ENCODE peak calls at places on chromosome 5, in five cellular contexts. C is HCT116, V is GM12878, Y is HepG2, Q is SK-N-SH. R is an unnamed sample.
A peak's percentile ranks its signal among the peaks of the same experiment; 100 is the strongest.

GRCh38 chr5:132027027-132027426 is 15.6 kb upstream of the ACSL6 start:
- DNase-seq in C (no peak), V (no peak), Y (no peak), Q (no peak), R (no peak)

GRCh38 chr5:100634937-100635336 is 99.8 kb downstream of the FAM174A start:
- DNase-seq in C (no peak), V (no peak), Y (no peak), Q (no peak), R (no peak)

GRCh38 chr5:173078878-173079277 is 22.7 kb downstream of the CREBRF start:
- DNase-seq in C (no peak), V (no peak), Y (no peak), Q (no peak), R (no peak)

GRCh38 chr5:169107316-169107715 is 193.6 kb downstream of the SLIT3 start:
- DNase-seq in C (no peak), V (no peak), Y (no peak), Q (no peak), R (no peak)

GRCh38 chr5:439636-440035 is 3.3 kb upstream of the EXOC3 start:
- DNase-seq in C (no peak), V (no peak), Y (no peak), Q (no peak), R (no peak)

GRCh38 chr5:180291943-180292831 is at the start of gene MAPK9:
- DNase-seq in C (peak; percentile 43), V (no peak), Y (peak; percentile 62), Q (peak; percentile 97), R (peak; percentile 65)

GRCh38 chr5:114010362-114010761 is 351.5 kb upstream of the KCNN2 start:
- DNase-seq in C (no peak), V (no peak), Y (no peak), Q (no peak), R (no peak)

GRCh38 chr5:88674262-88675158 is 208.5 kb downstream of the MEF2C start:
- DNase-seq in C (no peak), V (no peak), Y (no peak), Q (no peak), R (no peak)

GRCh38 chr5:157273131-157273556 is 7.2 kb downstream of the CYFIP2 start:
- DNase-seq in C (no peak), V (peak; percentile 61), Y (no peak), Q (no peak), R (no peak)

GRCh38 chr5:3217114-3217513 is 378.5 kb upstream of the IRX1 start:
- DNase-seq in C (no peak), V (no peak), Y (no peak), Q (no peak), R (no peak)
- H2AFZ ChIP-seq in C (no peak overlapping the region), V (no peak overlapping the region), Y (no peak overlapping the region), Q (no peak overlapping the region), R (no peak overlapping the region)

GRCh38 chr5:159943331-159943730 is 27.0 kb downstream of the ADRA1B start:
- DNase-seq in C (no peak), V (no peak), Y (no peak), Q (no peak), R (no peak)

GRCh38 chr5:159947708-159948358 is 31.6 kb downstream of the ADRA1B start:
- DNase-seq in C (no peak), V (no peak), Y (no peak), Q (no peak), R (no peak)

GRCh38 chr5:159945359-159945758 is 29.1 kb downstream of the ADRA1B start:
- DNase-seq in C (no peak), V (no peak), Y (no peak), Q (no peak), R (no peak)
- H3K27me3 ChIP-seq in C (no peaks in the 10 kb centered on the region), V (no peaks in the 10 kb centered on the region), Y (no peaks in the 10 kb centered on the region), Q (no peaks in the 10 kb centered on the region), R (no peaks in the 10 kb centered on the region)

DNA sequence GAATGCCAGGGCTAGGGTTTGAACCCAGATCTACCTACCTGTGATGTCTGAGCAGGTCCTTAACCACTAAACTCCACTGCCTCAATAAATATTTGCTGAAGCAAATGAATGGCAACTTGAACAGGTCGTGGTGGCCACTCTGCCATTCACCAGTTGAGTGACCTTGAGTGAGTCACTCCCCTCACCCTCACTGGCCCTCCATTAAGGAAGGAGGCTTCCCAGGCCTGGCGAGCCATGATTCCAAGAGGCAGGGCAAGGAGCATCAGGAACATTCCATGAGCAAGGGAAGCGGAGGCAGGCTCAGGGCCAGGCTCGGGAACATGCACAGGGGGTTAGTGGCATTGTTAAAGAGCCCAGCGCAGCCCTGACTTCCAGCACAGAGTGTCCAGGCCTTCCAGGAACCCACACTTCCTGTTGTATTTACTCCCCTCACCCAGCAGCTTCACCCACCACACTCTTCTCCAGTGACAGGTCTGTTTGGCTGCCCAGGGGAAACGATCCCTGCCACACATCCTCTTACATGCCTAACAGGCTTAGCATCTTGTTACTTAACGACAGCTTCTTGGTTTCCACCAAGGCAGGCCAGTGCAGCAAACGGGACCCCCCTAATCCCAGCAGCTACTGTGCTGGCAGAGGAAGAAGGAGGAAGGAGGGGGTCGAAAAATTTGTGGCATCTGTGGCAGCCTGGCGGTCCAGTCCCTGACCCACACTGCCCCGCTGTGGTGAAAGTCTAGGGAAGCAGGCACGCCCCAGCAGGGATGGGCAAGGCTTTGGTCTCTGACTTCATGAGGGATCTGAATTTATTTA is 43.7 kb upstream of the TTC1 start:
- DNase-seq in C (peak; percentile 33), V (no peak), Y (peak; percentile 20), Q (peak; percentile 69), R (peak; percentile 37)
- TF ChIP-seq MAX in C (no peak), V (no peak), Y (no peak), Q (no peak), R (no peak)

GRCh38 chr5:79235578-79236363 is at the start of gene JMY:
- DNase-seq in C (peak; percentile 55), V (no peak), Y (peak; percentile 75), Q (peak; percentile 96), R (peak; percentile 81)
- H2AFZ ChIP-seq in C (peak within 1 kb of the TSS; percentile 47), V (peak within 1 kb of the TSS; percentile 90), Y (peak within 1 kb of the TSS; percentile 49), Q (peak within 1 kb of the TSS; percentile 99), R (peak within 1 kb of the TSS; percentile 83)

DNA sequence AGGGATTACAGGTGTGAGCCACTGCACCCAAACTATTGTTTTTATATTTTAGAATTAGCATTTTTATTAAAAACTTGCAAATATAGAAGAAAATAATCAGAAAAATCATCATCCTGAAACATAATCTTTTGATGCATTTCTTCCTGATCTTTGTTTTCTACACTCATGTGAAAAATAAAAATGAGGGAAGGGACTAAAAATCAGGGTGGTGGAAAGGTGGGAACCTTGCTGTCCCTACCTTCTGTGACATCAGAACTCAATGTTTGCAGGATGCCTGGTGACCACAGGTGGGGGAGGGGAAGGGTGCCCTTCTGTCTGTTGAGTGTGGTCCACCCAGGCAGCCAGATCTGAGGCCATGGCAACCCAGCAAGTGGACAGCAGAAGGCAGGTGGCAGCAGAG is at the start of gene SMIM23:
- DNase-seq in C (no peak), V (no peak), Y (no peak), Q (no peak), R (no peak)
- H3K27me3 ChIP-seq in C (peaks cover 4% of the 10 kb centered on the region), V (no peaks in the 10 kb centered on the region), Y (peaks cover 28% of the 10 kb centered on the region), Q (no peaks in the 10 kb centered on the region), R (peaks cover 2% of the 10 kb centered on the region)

GRCh38 chr5:16570121-16570815 is 46.5 kb downstream of the RETREG1 start:
- DNase-seq in C (no peak), V (no peak), Y (no peak), Q (peak; percentile 18), R (no peak)

GRCh38 chr5:16567365-16567764 is 49.4 kb downstream of the RETREG1 start:
- DNase-seq in C (no peak), V (no peak), Y (no peak), Q (no peak), R (no peak)

GRCh38 chr5:16572289-16573015 is 44.3 kb downstream of the RETREG1 start:
- DNase-seq in C (no peak), V (no peak), Y (no peak), Q (no peak), R (no peak)

GRCh38 chr5:16565118-16565517 is 51.7 kb downstream of the RETREG1 start:
- DNase-seq in C (no peak), V (no peak), Y (no peak), Q (no peak), R (no peak)

GRCh38 chr5:16568875-16569580 is 47.8 kb downstream of the RETREG1 start:
- DNase-seq in C (no peak), V (no peak), Y (no peak), Q (peak; percentile 80), R (no peak)
- TF ChIP-seq MAX in C (no peak), V (no peak), Y (no peak), Q (peak; percentile 95), R (no peak)